ENCODE peak calls at places on chromosomes 7 and 10, in eight cellular contexts. W is WERI-Rb-1; R is CD8-positive, alpha-beta memory T cell; N is trophoblast cell; M is foreskin fibroblast; O is colonic mucosa; D is AG04450; Q is skeletal muscle cell. V is an unnamed sample.
A peak's percentile ranks its signal among the peaks of the same experiment; 100 is the strongest.

GRCh38 chr7:1065263-1066260 is 21.2 kb downstream of the GPR146 start:
- DNase-seq in D (no peak), M (peak; percentile 53), O (peak; percentile 86), R (peak; percentile 78), W (peak; percentile 82), N (peak; percentile 85), Q (no peak), V (peak; percentile 88)

GRCh38 chr10:69315610-69316312 is 37.5 kb downstream of the HK1 start:
- DNase-seq in M (no peak), D (no peak), O (no peak), N (no peak), W (no peak), R (no peak), Q (no peak), V (no peak)

GRCh38 chr7:151088856-151089699 is 2.8 kb downstream of the AGAP3 start:
- DNase-seq in R (no peak), D (no peak), W (peak; percentile 89), O (peak; percentile 54), N (no peak), Q (no peak), M (peak; percentile 42), V (peak; percentile 75)

GRCh38 chr7:150365673-150366398 is 2.8 kb upstream of the REPIN1 start:
- DNase-seq in N (no peak), R (no peak), M (no peak), D (no peak), Q (no peak), O (no peak), W (no peak), V (peak; percentile 6)

GRCh38 chr7:86814980-86815379 is 171.3 kb downstream of the GRM3 start:
- DNase-seq in N (no peak), W (peak; percentile 31), M (no peak), R (no peak), Q (no peak), O (no peak), D (no peak), V (peak; percentile 71)

GRCh38 chr7:117279203-117279602 is 43.7 kb downstream of the WNT2 start:
- DNase-seq in O (no peak), Q (no peak), R (no peak), D (no peak), W (no peak), M (no peak), N (no peak), V (no peak)

GRCh38 chr10:78868456-78868855 is 200.3 kb upstream of the ZMIZ1 start:
- DNase-seq in R (no peak), O (no peak), W (no peak), D (no peak), N (no peak), Q (no peak), M (no peak), V (no peak)

GRCh38 chr10:70579234-70580002 is 23.1 kb downstream of the PRF1 start:
- DNase-seq in Q (no peak), W (no peak), N (no peak), O (no peak), R (no peak), D (no peak), M (no peak), V (no peak)

GRCh38 chr7:101120315-101120714 is 6.6 kb upstream of the SERPINE1 start:
- DNase-seq in R (no peak), D (no peak), W (no peak), O (no peak), Q (no peak), M (no peak), N (no peak), V (no peak)

GRCh38 chr7:101121996-101122932 is 4.6 kb upstream of the SERPINE1 start:
- DNase-seq in R (no peak), N (peak; percentile 84), Q (peak; percentile 97), W (no peak), M (peak; percentile 99), D (peak; percentile 96), O (peak; percentile 39), V (peak; percentile 32)

GRCh38 chr7:101123703-101124068 is 3.2 kb upstream of the SERPINE1 start:
- DNase-seq in Q (no peak), W (no peak), D (no peak), R (no peak), O (no peak), N (no peak), M (no peak), V (no peak)

GRCh38 chr7:101124376-101125056 is 2.4 kb upstream of the SERPINE1 start:
- DNase-seq in Q (peak; percentile 47), M (peak; percentile 77), R (no peak), N (peak; percentile 72), W (no peak), D (peak; percentile 59), O (no peak), V (no peak)

DNA sequence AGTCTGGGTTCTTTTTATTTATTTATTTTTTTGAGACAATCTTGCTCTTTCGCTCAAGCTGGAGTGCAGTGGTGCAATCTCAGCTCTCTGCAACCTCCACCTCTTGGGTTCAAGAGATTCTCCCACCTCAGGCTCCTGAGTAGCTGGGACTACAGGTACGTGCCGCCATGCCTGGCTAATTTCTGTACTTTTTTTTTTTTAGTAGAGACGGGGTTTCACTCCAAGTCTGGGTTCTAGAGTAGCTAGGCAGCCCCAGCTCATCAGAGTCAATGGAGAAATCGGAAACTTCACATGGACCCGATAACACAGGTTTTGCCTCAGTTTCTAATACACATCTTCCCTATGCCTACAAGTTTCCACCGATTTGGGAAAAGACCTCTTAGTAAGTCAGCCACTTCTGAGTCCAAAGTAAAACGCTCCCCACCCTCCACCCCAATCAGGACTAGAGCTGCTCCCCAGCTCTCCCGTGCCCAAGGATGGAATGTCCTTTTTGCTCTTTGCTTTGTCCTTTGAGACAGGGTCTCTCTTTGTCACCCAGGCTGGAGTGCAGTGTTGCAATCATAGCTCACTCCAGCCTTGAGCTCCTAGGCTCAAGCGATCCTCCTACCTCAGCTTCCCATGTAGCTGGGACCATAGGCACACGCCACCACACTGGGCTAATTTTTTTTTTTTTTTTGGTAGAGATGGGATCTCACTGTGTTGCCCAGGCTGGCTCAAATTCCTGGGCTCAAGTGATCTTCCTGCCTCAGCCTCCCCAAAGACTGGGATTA is 3.8 kb upstream of the SERPINE1 start:
- DNase-seq in R (no peak), M (no peak), W (no peak), O (no peak), D (no peak), N (no peak), Q (no peak), V (no peak)
- H3K4me3 ChIP-seq in R (no peak overlapping the region), M (no peak overlapping the region), W (no peak overlapping the region), O (no peak overlapping the region), D (no peak overlapping the region), N (no peak overlapping the region), Q (no peak overlapping the region), V (no peak overlapping the region)

GRCh38 chr10:16866861-16867260 is 49.6 kb upstream of the RSU1 start:
- DNase-seq in R (no peak), M (no peak), D (no peak), N (no peak), Q (no peak), O (no peak), W (no peak), V (no peak)

GRCh38 chr10:16870331-16870730 is 53.1 kb upstream of the RSU1 start:
- DNase-seq in Q (no peak), N (no peak), D (no peak), R (no peak), M (no peak), W (no peak), O (no peak), V (no peak)

GRCh38 chr10:16863766-16864165 is 46.5 kb upstream of the RSU1 start:
- DNase-seq in O (no peak), M (no peak), N (no peak), D (no peak), R (no peak), W (no peak), Q (no peak), V (no peak)

GRCh38 chr10:16867556-16867955 is 50.3 kb upstream of the RSU1 start:
- DNase-seq in D (no peak), M (peak; percentile 45), O (no peak), W (no peak), R (no peak), N (no peak), Q (peak; percentile 48), V (peak; percentile 57)

DNA sequence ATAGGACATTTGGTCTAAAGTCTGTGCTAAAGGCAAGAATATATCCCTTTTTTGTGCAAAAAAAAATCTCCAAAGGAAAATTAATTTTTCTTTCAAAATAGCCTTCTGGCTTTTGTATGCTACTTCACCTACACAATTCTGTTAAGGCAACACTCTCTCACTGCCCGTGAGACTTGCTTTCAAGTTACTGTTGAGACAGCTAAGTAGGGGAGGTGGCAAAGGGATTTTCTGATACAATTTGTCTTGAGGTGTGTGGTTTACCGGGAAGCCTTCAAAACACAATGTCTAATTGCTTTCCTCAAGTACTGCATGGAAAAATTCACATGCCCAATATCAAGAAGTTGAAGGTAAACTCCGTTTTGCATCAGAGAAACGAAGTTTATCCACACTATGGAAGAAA is 50.8 kb upstream of the RSU1 start:
- DNase-seq in W (no peak), Q (no peak), O (no peak), R (no peak), D (no peak), M (no peak), N (no peak), V (peak; percentile 12)
- H3K4me3 ChIP-seq in W (no peak overlapping the region), Q (no peak overlapping the region), O (no peak overlapping the region), R (no peak overlapping the region), D (no peak overlapping the region), M (no peak overlapping the region), N (no peak overlapping the region), V (no peak overlapping the region)

DNA sequence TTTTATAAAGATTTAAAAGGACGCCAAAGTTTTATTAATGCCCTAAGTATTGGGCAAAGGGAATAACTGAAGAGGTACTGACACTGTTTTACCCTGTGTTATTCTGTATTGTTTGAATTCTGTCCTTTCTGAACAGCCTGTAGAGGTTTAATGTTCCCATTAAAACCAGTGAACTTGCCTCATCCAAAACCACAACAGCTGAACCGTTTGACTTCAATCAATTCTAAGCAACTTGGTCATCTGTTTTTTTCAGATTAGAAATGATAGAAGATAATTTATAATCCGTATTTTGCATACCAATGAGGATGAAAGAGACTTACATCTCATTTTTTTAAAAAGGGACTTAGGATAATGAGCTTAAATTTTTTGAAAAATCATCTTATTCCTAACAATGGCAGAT is 40.4 kb downstream of the HACD1 start:
- DNase-seq in Q (no peak), R (no peak), D (no peak), W (no peak), M (no peak), O (no peak), N (no peak), V (no peak)
- H3K4me3 ChIP-seq in Q (no peak overlapping the region), R (no peak overlapping the region), D (no peak overlapping the region), W (no peak overlapping the region), M (no peak overlapping the region), O (no peak overlapping the region), N (no peak overlapping the region), V (no peak overlapping the region)

GRCh38 chr10:62652564-62652963 is 152.0 kb upstream of the ADO start:
- DNase-seq in D (no peak), Q (no peak), R (no peak), W (no peak), M (no peak), N (no peak), O (no peak), V (no peak)

GRCh38 chr10:62657244-62657835 is 147.2 kb upstream of the ADO start:
- DNase-seq in N (no peak), Q (no peak), R (no peak), O (no peak), W (no peak), M (no peak), D (no peak), V (no peak)

GRCh38 chr10:62653254-62653653 is 151.3 kb upstream of the ADO start:
- DNase-seq in O (no peak), R (no peak), W (no peak), M (no peak), D (no peak), Q (no peak), N (no peak), V (no peak)

GRCh38 chr10:62655337-62655994 is 149.1 kb upstream of the ADO start:
- DNase-seq in N (no peak), M (no peak), R (no peak), D (no peak), O (no peak), Q (no peak), W (no peak), V (no peak)

DNA sequence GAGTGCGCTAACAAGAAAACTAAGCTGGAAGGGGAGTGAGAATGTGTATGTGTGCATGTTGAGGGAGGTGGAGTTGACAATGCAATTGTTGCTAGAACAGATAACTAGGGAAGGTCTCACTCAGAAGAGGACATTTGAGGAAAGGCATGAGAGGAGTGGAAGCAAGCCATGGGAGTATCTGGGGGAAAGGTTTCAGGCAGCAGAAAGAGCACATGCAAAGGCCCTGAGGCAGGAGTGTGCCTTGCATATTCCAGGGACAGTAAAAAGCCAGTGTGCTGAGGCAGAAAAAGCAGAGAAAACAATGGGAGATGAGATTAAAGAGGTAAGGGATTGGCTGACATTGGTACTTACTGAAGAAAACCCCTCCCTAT is 149.6 kb upstream of the ADO start:
- DNase-seq in Q (no peak), N (no peak), O (no peak), M (no peak), R (no peak), W (no peak), D (no peak), V (no peak)
- H3K4me3 ChIP-seq in Q (no peak overlapping the region), N (no peak overlapping the region), O (no peak overlapping the region), M (no peak overlapping the region), R (no peak overlapping the region), W (no peak overlapping the region), D (no peak overlapping the region), V (no peak overlapping the region)

V was measured in neural progenitor cell.